ENCODE peak calls at places on chromosomes 11 and 22, in five cellular contexts. G is testis, J is GM23248, D is PC-3, O is tibial nerve. V is an unnamed sample.
A peak's percentile ranks its signal among the peaks of the same experiment; 100 is the strongest.

GRCh38 chr11:119355091-119355843 is 8.8 kb upstream of the MFRP start:
- DNase-seq in G (no peak), J (no peak), D (no peak), O (no peak), V (no peak)

GRCh38 chr11:108551653-108552462 is 41.7 kb downstream of the EXPH5 start:
- DNase-seq in G (no peak), J (peak; percentile 39), D (no peak), O (no peak), V (no peak)

GRCh38 chr11:123560001-123560400 is 94.4 kb downstream of the SCN3B start:
- DNase-seq in G (peak; percentile 71), J (peak; percentile 93), D (no peak), O (peak; percentile 16), V (no peak)

GRCh38 chr11:8025816-8026215 is 38.7 kb downstream of the EIF3F start:
- DNase-seq in G (no peak), J (peak; percentile 77), D (peak; percentile 53), O (no peak), V (no peak)

GRCh38 chr11:86938900-86939880 is 16.0 kb downstream of the FZD4 start:
- DNase-seq in G (no peak), J (peak; percentile 77), D (peak; percentile 83), O (peak; percentile 61), V (no peak)

GRCh38 chr11:95512177-95512576 is 277.4 kb downstream of the FAM76B start:
- DNase-seq in G (peak; percentile 16), J (peak; percentile 97), D (no peak), O (peak; percentile 38), V (no peak)

GRCh38 chr22:29092243-29092642 is 19.4 kb downstream of the KREMEN1 start:
- DNase-seq in G (no peak), J (no peak), D (no peak), O (no peak), V (no peak)

GRCh38 chr22:45226681-45227186 is 14.0 kb downstream of the KIAA0930 start:
- DNase-seq in G (peak; percentile 83), J (peak; percentile 66), D (peak; percentile 25), O (no peak), V (no peak)

GRCh38 chr11:65767406-65767805 is 13.4 kb downstream of the AP5B1 start:
- DNase-seq in G (no peak), J (no peak), D (no peak), O (no peak), V (no peak)

GRCh38 chr22:45441158-45441557 is 27.7 kb downstream of the RIBC2 start:
- DNase-seq in G (peak; percentile 82), J (peak; percentile 78), D (peak; percentile 70), O (peak; percentile 66), V (no peak)

GRCh38 chr11:111356660-111357048 is 22.4 kb downstream of the POU2AF1 start:
- DNase-seq in G (no peak), J (no peak), D (no peak), O (no peak), V (no peak)

GRCh38 chr11:111355956-111356659 is 23.0 kb downstream of the POU2AF1 start:
- DNase-seq in G (no peak), J (no peak), D (no peak), O (no peak), V (no peak)

GRCh38 chr11:111359223-111360149 is 19.6 kb downstream of the POU2AF1 start:
- DNase-seq in G (no peak), J (no peak), D (no peak), O (no peak), V (no peak)

GRCh38 chr11:111358038-111359001 is 20.8 kb downstream of the POU2AF1 start:
- DNase-seq in G (no peak), J (no peak), D (no peak), O (no peak), V (no peak)

DNA sequence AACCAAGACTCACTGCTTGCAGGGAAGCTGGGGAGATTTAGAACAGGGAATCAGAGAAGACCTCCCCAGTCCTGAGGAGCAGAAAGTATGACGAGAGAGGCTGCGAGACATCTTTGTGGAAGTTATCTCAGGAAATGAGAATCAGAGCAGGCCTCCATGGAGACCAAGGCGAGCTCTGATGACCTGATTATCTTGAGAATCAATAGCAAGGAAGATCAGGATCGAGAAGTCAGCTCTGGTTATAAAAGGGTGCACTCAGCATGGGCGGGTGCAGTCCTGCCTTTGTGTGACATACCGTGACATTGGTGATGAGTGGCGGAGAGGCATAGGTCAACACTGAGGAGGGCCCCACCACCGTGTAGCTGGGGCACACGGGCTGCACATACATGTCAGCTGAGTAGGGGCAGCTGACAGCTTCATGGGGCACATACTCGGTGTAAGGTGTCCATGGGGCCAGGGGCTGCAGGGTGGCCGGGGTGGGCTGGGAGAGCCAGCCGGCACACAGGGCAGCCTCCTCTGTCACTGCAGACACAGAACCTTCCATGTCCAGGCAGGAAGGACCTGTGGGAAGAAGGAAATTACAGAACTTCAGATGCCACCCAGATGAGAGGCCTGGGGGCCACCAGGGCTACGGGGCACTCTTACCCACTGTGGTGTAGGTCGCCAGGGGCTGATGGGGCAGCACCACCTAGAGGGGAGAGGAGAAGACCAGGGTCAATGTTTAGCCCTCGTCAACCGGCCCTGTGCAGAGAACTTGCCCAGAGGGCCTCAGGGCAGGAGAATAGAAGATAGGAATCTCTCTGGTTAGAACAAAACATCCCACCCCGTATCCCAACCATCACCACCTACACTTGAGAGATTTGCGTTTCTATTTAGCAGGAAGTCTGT is 21.7 kb downstream of the POU2AF1 start:
- DNase-seq in G (no peak), J (no peak), D (no peak), O (no peak), V (no peak)
- H3K27ac ChIP-seq in G (no peak overlapping the region), J (no peak overlapping the region), D (no peak overlapping the region), O (no peak overlapping the region), V (no peak overlapping the region)

GRCh38 chr22:32255217-32255616 is at the start of gene SLC5A4:
- DNase-seq in G (no peak), J (no peak), D (no peak), O (no peak), V (no peak)
- H3K27ac ChIP-seq in G (no peak within 1 kb of the TSS), J (no peak within 1 kb of the TSS), D (no peak within 1 kb of the TSS), O (no peak within 1 kb of the TSS), V (no peak within 1 kb of the TSS)

DNA sequence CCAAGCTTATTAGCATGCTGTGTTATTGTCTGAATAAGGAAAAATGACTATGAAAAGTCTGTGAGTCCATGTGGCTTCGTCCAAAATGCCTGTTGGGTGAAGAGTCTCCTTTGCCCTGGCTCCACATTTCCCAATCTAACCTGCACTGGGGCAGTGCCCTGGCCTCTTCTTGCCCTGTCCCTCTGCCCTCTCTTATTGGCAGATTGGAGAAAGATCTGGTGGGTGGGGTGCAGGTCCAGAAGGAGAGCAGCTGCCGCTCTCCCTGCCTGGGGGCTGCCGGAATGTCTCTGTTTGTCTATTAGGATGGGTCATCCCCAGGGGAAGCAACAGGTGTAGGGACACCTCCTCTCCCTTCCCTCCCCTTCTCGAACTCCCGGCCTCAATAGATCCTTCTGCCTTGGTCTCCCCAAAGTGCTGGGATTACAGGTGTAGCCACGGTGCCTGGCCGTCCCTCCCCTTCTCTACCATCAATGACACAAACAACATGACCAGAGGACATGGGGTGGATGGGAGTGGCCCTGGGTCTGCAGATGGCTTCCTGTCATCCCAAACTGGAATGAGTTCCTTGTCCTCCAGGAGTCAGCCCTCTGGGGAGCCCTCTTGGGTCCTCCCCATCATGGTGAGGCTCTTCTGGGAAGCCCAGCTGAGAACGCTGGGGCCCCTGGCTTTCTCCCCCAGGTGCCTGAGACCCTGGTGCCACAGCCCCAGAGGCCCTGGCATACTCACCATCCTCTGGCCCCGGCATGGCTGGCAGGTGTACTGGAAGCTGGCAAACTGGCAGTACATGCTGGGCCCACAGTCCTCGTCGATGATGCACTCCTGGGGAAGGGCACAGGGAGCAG is 40.5 kb downstream of the DKK3 start:
- DNase-seq in G (no peak), J (no peak), D (no peak), O (no peak), V (no peak)
- H3K27ac ChIP-seq in G (no peak overlapping the region), J (no peak overlapping the region), D (no peak overlapping the region), O (peak overlapping the region; percentile 64), V (peak overlapping the region; percentile 12)

DNA sequence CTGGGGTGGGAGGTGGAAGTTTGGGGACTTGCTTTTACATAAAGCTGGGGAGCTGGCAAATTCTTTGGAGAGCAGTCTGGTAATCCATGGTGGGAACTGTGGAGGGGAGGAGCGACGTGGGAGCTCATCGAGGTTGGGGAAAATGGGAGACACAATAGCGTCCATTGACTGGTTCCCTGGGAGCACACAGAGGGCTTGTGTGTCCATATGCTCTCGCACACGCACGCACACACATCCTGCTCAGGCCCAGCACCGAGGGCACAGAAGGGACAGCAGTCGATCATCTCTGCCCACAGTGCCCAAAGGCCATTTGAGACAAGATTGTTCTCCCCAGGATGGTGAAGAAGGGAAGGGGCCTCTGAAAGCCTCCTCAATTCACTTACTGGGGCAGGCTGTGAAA is 53.7 kb downstream of the FBXO7 start:
- DNase-seq in G (no peak), J (no peak), D (no peak), O (no peak), V (no peak)
- H3K27ac ChIP-seq in G (peak overlapping the region; percentile 84), J (no peak overlapping the region), D (no peak overlapping the region), O (peak overlapping the region; percentile 66), V (no peak overlapping the region)

GRCh38 chr22:43014062-43014875 is 680 bp downstream of the PACSIN2 start:
- DNase-seq in G (peak; percentile 36), J (peak; percentile 79), D (peak; percentile 34), O (no peak), V (no peak)
- H3K27ac ChIP-seq in G (peak overlapping the region; percentile 77), J (peak overlapping the region; percentile 73), D (no peak overlapping the region), O (peak overlapping the region; percentile 78), V (no peak overlapping the region)

GRCh38 chr11:115500547-115501503 is 3.4 kb downstream of the CADM1 start:
- DNase-seq in G (no peak), J (no peak), D (no peak), O (no peak), V (no peak)
- H3K27ac ChIP-seq in G (no peak overlapping the region), J (no peak overlapping the region), D (no peak overlapping the region), O (peak overlapping the region; percentile 56), V (no peak overlapping the region)

DNA sequence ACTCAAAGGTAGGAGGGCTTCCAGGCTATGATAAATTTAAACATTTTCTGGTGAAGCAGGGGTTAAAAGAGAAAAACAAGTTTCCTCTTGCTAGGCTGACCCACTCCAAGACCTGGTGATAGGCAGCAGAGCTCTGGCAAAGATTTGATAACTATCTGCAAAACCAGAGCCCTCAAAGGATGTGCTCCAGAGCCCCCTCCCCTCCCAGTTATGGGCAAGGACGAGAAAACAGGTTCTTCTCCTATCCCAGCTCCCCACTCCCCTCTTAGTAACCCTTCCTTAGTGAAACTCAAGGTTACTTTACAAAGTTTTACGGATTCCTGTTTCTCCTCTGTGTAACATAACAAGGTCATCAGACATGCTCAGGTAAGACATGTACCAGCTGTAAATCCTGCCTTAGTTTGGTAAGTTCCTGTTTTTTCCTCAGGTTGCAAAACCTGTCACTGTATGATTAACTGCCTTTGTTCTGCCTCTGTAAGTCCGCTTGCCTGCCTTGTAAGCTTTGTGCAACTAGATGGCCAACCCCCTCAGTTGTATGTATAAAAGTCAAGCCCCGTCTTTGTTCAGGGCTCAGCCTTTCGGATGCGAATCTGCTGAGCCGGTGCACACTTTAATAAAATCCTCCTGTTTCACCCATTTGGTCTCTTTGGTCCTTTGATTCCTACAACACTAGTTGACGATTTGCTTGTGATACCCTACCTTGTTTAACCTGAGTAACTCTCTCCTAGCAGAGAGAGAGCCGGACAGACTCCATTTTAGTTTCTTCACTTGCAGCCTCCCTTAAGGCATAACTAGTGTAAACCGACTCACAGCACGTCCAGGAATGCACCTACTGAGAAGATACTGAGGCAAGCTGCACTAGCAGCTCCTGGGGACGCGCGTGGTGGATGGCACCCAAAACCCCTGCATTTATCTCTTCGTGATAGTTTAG is 13.9 kb downstream of the APOBEC3H start:
- DNase-seq in G (no peak), J (no peak), D (peak; percentile 32), O (no peak), V (no peak)
- H3K27ac ChIP-seq in G (no peak overlapping the region), J (no peak overlapping the region), D (no peak overlapping the region), O (no peak overlapping the region), V (no peak overlapping the region)

V was measured in SK-N-MC.